ENCODE peak calls at places on chromosomes 13 and 19, in four cellular contexts. S is K562, F is WTC11, K is HepG2. L is an unnamed sample.

GRCh38 chr13:88602786-88603777 is 931.9 kb downstream of the SLITRK5 start:
- DNase-seq in K (no peak), F (no peak), S (no peak), L (no peak)

GRCh38 chr13:102556806-102557205 is 40.0 kb upstream of the TPP2 start:
- DNase-seq in F (no peak), K (no peak), S (no peak), L (no peak)

GRCh38 chr13:97849305-97849704 is 104.2 kb upstream of the IPO5 start:
- DNase-seq in F (no peak), K (peak), S (peak), L (peak)

GRCh38 chr19:19405919-19406877 is 723 bp downstream of the GATAD2A start:
- DNase-seq in K (no peak), S (peak), F (peak), L (peak)

GRCh38 chr19:17475541-17476115 is 5.3 kb downstream of the SLC27A1 start:
- DNase-seq in K (peak), S (no peak), F (no peak), L (no peak)

GRCh38 chr13:90447735-90448103 is 899.8 kb upstream of the MIR17HG start:
- DNase-seq in F (no peak), S (no peak), K (no peak), L (no peak)

GRCh38 chr19:40232949-40233810 is 6.7 kb upstream of the CCNP start:
- DNase-seq in S (no peak), F (no peak), K (no peak), L (no peak)

GRCh38 chr13:50635504-50635903 is 208.0 kb downstream of the DLEU7 start:
- DNase-seq in K (no peak), S (no peak), F (no peak), L (no peak)

GRCh38 chr13:97189943-97190342 is 32.2 kb upstream of the MBNL2 start:
- DNase-seq in S (no peak), K (no peak), F (no peak), L (no peak)

GRCh38 chr13:60572003-60572792 is 175.2 kb downstream of the TDRD3 start:
- DNase-seq in S (no peak), K (peak), F (no peak), L (peak)

GRCh38 chr19:12866416-12867119 is 14.7 kb downstream of the DNASE2 start:
- DNase-seq in F (peak), S (peak), K (no peak), L (no peak)

DNA sequence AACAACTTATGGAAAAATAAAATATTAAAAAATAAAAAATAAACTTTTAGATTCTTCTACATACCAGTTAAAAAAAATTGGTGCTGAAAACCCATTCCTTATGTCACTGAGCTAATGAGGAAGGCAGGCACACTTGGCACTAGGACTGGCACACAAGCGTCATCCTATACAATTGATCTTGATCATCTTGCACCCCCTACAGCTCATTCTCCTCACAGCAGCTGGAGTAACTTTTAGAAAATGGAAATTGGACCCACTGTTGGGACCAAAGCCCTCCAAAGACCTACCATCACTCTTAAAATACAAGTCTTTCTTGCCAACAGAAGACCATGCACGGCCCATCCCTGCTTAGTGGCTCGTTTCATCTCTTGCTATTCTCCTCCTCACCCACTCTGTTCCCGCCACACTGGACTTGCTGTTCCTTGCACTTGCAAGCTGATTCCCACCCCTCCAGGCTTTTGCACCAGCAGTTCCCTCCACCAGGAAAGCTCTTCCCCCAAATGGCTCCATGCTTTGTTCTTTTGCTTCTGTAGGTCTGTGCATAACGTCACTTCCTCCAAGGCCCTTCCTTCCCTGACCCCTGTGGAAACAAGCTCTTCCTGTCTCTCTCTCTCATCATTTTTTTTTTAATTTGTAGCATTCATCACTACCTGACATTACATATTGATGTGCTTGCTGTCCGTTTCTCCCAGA is 11.6 kb downstream of the CTU1 start:
- DNase-seq in F (no peak), S (no peak), K (no peak), L (peak)
- TF ChIP-seq CTCF in F (no peak), S (peak), K (no peak), L (peak)

GRCh38 chr13:25690582-25690981 is 318.8 kb downstream of the ATP8A2 start:
- DNase-seq in S (no peak), F (no peak), K (no peak), L (no peak)

GRCh38 chr13:25686831-25687495 is 315.2 kb downstream of the ATP8A2 start:
- DNase-seq in F (no peak), S (no peak), K (no peak), L (no peak)

GRCh38 chr13:25689539-25689938 is 317.8 kb downstream of the ATP8A2 start:
- DNase-seq in F (no peak), S (no peak), K (no peak), L (no peak)

GRCh38 chr13:25688524-25688923 is 316.8 kb downstream of the ATP8A2 start:
- DNase-seq in K (no peak), F (no peak), S (no peak), L (no peak)

GRCh38 chr13:25687622-25688225 is 315.9 kb downstream of the ATP8A2 start:
- DNase-seq in K (no peak), S (no peak), F (no peak), L (no peak)
- TF ChIP-seq NR3C1 in K (no peak), S (no peak), F (no peak), L (no peak)

GRCh38 chr13:75757336-75757735 is 121.2 kb downstream of the LMO7 start:
- DNase-seq in F (no peak), K (no peak), S (no peak), L (no peak)
- TF ChIP-seq CTCF in F (no peak), K (no peak), S (no peak), L (no peak)

DNA sequence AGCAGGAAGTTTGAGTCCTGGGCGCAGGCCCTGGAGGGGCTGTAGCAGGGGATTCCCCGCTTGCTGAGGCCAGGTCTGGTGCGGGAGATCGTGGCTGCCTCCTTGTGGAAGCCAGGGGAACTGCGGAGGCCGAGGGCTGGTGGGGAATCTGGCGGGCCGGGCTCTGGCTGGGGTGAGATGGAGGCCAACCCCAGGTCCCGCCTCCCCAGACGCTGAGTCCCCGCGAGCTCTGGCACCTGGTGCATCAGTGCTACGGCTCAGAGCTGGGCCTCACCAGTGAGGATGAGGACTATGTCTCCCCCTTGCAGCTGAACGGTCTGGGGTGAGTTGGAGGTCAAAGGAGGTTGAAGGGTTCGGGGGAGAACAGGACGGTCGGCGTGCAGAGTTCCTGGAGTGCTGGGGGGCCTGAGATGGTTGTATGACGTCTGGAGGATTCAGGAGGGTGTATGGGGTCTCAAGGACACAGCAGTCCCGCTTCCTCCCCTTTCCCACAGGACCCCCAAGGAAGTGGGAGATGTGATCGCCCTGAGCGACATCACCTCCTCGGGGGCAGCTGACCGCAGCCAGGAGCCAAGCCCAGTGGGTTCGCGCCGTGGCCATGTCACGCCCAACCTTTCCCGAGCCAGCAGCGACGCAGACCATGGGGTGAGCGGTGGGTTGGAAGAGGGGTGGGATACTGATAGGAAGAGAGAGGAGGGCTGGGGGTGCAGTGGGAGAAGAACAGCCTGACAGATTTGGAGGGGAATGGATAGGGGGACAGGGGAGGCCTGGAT is 13.1 kb downstream of the GRAMD1A start:
- DNase-seq in S (peak), F (peak), K (peak), L (peak)
- TF ChIP-seq NR3C1 in S (no peak), F (no peak), K (no peak), L (no peak)

DNA sequence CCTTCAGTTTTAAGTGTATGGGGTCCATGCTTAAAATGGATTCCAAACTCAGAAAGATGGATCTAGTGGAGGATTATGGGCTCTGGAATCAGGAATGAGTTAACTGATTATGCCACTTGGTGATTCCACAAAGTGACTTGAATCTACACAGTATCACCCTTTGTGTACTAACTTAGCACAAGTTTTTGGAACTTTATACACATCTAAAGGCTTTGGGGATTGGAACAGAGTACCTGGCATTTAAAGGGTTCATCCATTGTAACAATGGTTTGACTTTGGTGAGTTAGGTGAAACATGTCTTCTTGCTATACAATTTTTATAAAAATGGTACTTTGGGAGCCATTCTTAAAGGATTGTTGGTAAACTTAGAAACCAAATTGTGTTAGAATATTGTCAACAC is 1.1 kb downstream of the RPL21 start:
- DNase-seq in K (no peak), S (no peak), F (no peak), L (no peak)
- TF ChIP-seq CTCF in K (no peak), S (no peak), F (no peak), L (no peak)

GRCh38 chr19:43798546-43799409 is 3.5 kb downstream of the LYPD5 start:
- DNase-seq in K (no peak), S (peak), F (peak), L (peak)
- TF ChIP-seq NR3C1 in K (no peak), S (no peak), F (no peak), L (no peak)

DNA sequence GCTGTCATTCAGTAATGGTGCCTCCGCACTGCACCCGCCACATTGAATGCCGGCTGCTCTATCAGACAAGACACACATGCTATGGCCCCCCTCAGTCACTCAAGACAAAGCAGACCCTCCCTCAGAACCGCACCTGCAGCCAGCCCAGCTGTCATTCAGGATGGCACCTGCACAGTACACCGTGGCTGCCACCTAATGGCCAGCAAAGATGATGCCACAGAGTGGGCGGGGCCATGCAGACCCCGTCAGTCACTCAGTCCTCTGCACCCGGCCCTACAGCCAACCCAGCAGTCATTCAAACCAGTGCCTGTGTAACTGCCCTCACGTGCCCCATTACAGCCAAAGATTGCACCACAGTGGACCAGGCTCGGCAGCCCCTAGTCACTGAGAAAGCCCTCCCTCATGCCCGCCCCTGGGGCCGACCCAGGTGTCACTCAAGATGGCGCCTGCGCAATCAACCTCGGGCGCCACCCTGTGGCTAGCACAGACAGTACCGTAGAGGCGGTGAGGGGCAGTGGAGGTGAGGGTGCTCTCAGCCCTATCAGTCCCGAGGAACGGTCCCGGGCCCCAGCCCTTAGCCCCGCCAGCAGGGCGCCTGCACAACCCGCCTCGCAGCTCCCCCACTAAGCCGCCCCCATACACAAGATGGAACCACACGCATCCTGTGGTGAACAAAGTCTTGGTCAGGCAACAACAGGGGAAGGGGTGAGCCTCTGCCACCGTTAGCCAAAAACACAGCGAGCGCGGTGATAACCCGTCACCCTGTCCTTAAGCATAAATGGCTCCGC is 2.4 kb downstream of the PEG3 start:
- DNase-seq in K (peak), S (no peak), F (no peak), L (no peak)
- TF ChIP-seq CTCF in K (peak), S (no peak), F (no peak), L (no peak)

DNA sequence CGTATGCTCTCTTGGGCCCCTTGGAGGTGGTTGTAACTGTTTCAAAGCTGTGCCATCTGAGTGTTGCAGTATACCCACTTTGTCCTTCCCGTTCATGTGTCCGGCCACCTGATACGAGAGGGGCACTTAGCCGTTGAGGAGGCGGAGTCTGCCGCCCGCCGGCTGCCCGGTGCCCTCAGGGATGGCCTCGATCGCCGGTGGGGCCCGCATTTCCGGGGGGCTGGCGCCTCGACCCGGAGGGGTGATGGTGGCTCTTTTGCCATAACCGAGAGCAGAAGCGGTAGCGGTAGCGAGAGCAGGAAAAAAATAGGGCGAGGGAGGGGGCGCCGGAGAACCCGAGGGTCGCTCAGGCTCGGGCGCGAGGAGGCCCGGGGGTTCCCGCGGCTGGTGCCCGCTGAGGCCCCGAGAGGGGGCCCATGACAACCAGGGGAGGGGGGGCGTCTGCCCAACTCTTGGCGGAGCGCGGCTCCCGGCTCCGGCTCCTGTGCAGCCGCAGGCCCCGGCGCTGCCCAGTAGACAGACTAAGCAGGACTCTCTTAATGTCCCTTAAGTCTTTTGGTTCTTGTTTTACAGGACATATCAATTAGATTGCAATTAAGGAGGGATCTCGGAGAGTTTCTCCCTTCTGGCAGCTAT is 342.7 kb upstream of the SGCG start:
- DNase-seq in K (no peak), S (no peak), F (no peak), L (no peak)
- TF ChIP-seq NR3C1 in K (no peak), S (no peak), F (no peak), L (no peak)

GRCh38 chr19:48444129-48444932 is 1.5 kb upstream of the GRWD1 start:
- DNase-seq in K (no peak), F (no peak), S (no peak), L (no peak)

GRCh38 chr19:48444933-48445194 is 919 bp upstream of the GRWD1 start:
- DNase-seq in F (no peak), K (no peak), S (no peak), L (no peak)

GRCh38 chr19:48445256-48445605 is 552 bp upstream of the GRWD1 start:
- DNase-seq in S (peak), F (no peak), K (peak), L (peak)

GRCh38 chr19:48446579-48446978 is 796 bp downstream of the GRWD1 start:
- DNase-seq in F (no peak), S (no peak), K (no peak), L (no peak)

DNA sequence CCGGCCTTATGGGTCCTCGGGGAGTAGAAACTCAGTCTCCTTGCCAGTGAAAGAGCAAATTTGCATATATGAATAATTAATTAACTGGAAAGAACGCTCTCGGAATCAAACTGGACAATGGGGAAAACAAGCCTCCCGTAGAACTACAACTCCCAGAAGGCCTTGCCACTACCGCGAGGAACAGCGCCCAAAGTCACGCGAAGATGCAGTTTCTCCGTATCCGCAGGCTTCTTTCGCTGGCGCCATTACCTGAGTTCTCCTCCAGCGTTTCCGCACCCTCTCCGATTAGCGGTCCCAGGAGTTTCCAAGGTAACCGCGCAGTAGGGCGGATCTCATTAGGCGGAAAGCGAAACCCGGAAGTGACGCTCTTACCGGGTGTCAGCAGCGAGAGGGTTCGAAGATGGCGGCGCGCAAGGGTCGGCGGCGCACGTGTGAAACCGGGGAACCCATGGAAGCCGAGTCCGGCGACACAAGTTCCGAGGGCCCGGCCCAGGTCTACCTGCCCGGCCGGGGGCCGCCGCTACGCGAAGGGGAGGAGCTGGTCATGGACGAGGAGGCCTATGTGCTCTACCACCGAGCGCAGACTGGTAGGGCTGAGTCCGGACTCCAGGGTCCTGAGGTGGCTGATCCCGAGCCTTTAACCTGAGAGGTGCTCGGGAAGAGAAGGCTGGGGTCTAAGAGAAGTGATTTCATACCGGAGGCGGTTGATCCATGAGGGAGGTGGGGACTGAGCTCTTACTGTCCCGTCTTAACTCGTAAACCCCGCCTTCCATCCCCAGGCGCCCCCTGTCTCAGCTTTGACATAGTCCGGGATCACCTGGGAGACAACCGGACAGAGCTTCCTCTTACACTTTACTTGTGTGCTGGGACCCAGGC is at the start of gene GRWD1:
- DNase-seq in F (peak), S (peak), K (peak), L (peak)
- TF ChIP-seq CTCF in F (no peak), S (peak), K (peak), L (peak)

L was measured in A549.